ENCODE peak calls at places on chromosome 18, in six cellular contexts. V is IMR-90, M is K562, O is A549, B is HepG2, P is GM12878. I is an unnamed sample.

GRCh38 chr18:12338382-12338781 is 30.3 kb downstream of the TUBB6 start:
- DNase-seq in V (no peak), M (no peak), O (no peak), B (no peak), P (no peak), I (no peak)

GRCh38 chr18:77650799-77651385 is 401.2 kb downstream of the GALR1 start:
- DNase-seq in V (no peak), M (peak), O (peak), B (peak), P (no peak), I (peak)

GRCh38 chr18:7111134-7111533 is 6.5 kb downstream of the LAMA1 start:
- DNase-seq in V (no peak), M (no peak), O (no peak), B (no peak), P (no peak), I (no peak)

GRCh38 chr18:76922107-76922506 is 99.8 kb downstream of the ZNF236 start:
- DNase-seq in V (peak), M (peak), O (peak), B (peak), P (peak), I (peak)

GRCh38 chr18:78798402-78799175 is 181.0 kb upstream of the SALL3 start:
- DNase-seq in V (no peak), M (no peak), O (no peak), B (no peak), P (no peak), I (no peak)

GRCh38 chr18:34647251-34647650 is 62.8 kb upstream of the DTNA start:
- DNase-seq in V (no peak), M (peak), O (peak), B (no peak), P (no peak), I (no peak)

GRCh38 chr18:59264136-59264571 is 9.1 kb downstream of the RAX start:
- DNase-seq in V (no peak), M (no peak), O (no peak), B (no peak), P (no peak), I (peak)

GRCh38 chr18:79439201-79440023 is 43.7 kb downstream of the NFATC1 start:
- DNase-seq in V (peak), M (peak), O (no peak), B (no peak), P (no peak), I (no peak)

GRCh38 chr18:74957588-74958224 is 251.2 kb downstream of the PTGR3 start:
- DNase-seq in V (no peak), M (no peak), O (no peak), B (no peak), P (no peak), I (no peak)

GRCh38 chr18:14914126-14914525 is 166.2 kb downstream of the ANKRD30B start:
- DNase-seq in V (no peak), M (no peak), O (no peak), B (no peak), P (no peak), I (no peak)

GRCh38 chr18:54957987-54958386 is 1.3 kb downstream of the CCDC68 start:
- DNase-seq in V (peak), M (no peak), O (peak), B (no peak), P (no peak), I (no peak)

GRCh38 chr18:37566479-37567060 is 972 bp upstream of the CELF4 start:
- DNase-seq in V (no peak), M (no peak), O (no peak), B (no peak), P (no peak), I (peak)

GRCh38 chr18:77635441-77635840 is 385.8 kb downstream of the GALR1 start:
- DNase-seq in V (no peak), M (no peak), O (no peak), B (no peak), P (no peak), I (no peak)

GRCh38 chr18:58117685-58118403 is 73.8 kb downstream of the NEDD4L start:
- DNase-seq in V (peak), M (peak), O (peak), B (peak), P (no peak), I (no peak)

GRCh38 chr18:415627-416612 is 84.6 kb downstream of the COLEC12 start:
- DNase-seq in V (peak), M (no peak), O (no peak), B (no peak), P (no peak), I (no peak)

DNA sequence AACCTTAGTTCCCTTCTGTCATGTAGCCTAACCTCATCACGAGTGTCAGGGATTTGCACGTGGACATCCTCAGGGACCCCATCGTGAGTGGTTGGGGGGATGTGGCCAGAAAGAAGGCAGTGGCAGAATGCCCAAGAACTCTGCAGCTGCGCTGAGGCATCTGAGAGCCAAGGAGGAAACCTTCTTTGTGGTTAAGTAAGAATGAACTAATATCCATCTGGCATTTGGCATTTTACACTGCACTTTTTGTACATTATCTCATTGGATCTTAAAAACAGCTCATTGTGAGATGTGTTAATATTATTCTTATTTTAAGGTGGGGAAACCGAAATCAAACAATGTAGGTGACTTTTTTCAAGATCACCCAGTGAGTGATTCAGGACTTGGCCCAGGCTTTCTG is 32.6 kb upstream of the APCDD1 start:
- DNase-seq in V (peak), M (no peak), O (no peak), B (no peak), P (no peak), I (no peak)
- TF ChIP-seq SMC3 in V (no peak), M (no peak), O (no peak), B (no peak), P (no peak), I (no peak)

GRCh38 chr18:44474067-44474411 is 206.6 kb upstream of the SETBP1 start:
- DNase-seq in V (no peak), M (no peak), O (no peak), B (no peak), P (no peak), I (no peak)
- TF ChIP-seq SMC3 in V (no peak), M (no peak), O (no peak), B (no peak), P (no peak), I (no peak)

GRCh38 chr18:65942103-65942502 is 191.3 kb downstream of the CDH7 start:
- DNase-seq in V (no peak), M (no peak), O (no peak), B (no peak), P (no peak), I (no peak)

GRCh38 chr18:65937180-65937579 is 186.4 kb downstream of the CDH7 start:
- DNase-seq in V (no peak), M (no peak), O (no peak), B (no peak), P (no peak), I (no peak)

GRCh38 chr18:65936678-65937077 is 185.9 kb downstream of the CDH7 start:
- DNase-seq in V (no peak), M (no peak), O (no peak), B (no peak), P (no peak), I (no peak)

GRCh38 chr18:65941482-65941881 is 190.7 kb downstream of the CDH7 start:
- DNase-seq in V (no peak), M (no peak), O (no peak), B (no peak), P (no peak), I (no peak)

DNA sequence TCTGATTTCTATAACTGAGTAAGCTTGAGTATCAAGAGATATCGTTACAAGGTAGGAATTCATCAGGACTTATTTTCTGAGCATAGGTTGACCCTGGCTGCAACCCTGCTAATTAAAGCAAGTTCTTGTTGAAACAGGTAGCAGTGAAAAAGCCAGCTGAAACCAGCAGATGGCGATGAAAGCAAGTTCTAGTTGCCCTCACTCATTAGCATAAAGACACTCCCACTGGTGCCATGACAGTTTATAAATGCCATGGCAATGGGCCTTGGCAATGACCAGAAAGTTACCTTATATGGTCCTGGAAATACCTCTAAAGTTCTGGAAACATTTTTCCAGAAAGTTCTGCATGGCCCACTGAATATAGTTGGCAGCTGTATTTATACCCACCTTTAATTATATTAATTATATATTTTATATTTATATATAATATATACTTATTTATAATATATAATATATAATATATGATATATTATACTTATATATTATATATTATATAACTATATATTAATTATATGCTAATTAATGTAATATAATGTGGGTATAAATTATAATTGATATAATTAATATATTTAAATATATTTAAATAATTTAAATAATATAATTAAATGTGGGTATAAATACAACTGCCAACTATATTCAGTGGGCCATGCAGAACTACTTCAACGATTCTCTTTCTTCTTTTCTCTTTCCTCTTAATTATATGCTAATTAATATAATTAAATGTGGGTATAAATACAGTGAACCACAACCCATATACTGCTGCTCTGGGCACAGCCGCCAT is 188.0 kb downstream of the CDH7 start:
- DNase-seq in V (no peak), M (no peak), O (peak), B (peak), P (peak), I (peak)
- TF ChIP-seq SMC3 in V (no peak), M (no peak), O (no peak), B (no peak), P (peak), I (peak)

DNA sequence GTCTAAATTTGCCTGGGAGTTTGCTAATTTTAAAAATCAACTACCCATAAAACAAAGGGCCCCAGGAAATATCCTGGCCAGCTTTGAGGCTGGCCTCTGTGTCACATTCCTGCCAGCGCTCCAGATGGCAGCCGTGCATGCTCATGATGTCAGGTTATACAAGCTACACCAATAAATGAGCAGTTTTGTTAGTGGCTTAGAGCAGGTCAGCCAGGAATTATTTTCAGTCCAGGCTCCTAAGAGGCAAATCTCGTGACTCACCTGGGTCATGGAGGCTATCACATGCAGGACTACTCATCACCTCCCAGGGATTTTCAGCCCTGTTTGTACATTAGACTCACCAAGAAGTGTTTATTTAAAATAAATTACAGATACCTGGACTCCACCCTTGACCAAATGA is 31.7 kb downstream of the ABHD3 start:
- DNase-seq in V (peak), M (no peak), O (peak), B (peak), P (no peak), I (peak)
- TF ChIP-seq SMC3 in V (no peak), M (no peak), O (no peak), B (no peak), P (no peak), I (no peak)

DNA sequence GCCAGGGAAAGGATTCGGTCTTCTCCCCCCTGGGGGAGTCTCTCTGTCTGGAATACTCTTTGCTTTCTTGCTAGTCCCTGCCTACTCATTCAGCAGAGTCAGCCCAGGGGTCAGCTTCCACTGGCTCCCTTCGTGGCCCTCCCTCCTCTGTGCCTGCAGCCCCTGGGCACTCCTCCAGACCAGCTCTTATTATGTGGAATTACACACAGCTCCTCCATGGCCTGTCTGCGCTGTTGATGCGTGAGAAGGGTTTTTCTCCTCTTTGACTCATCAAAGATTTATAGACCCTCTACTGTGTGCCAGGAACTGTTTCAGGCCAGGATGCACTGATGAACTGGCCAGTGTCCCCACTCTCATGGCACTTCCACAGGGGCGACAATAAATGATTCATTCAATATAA is 44.4 kb downstream of the ST8SIA5 start:
- DNase-seq in V (peak), M (no peak), O (no peak), B (no peak), P (no peak), I (no peak)
- TF ChIP-seq SMC3 in V (no peak), M (no peak), O (no peak), B (no peak), P (no peak), I (no peak)

DNA sequence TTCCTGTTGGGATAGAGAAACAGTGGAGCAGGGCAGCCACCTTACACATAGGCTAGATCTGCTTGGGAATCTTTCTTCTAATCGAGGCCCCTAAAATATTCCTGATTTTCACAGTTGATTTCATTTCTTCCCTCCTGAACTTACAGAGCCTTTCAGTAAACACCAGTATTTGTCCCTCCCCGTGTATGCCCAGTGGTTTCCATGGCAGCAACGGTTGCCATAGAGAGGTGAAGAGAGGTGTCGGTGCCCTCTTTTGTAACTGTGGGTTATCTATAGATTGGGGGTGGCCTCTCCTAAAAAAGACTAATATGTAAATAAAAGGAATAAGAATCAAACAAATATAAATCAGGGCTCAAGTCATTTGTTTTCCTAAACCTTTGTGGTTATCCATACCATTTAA is 35.3 kb downstream of the LIPG start:
- DNase-seq in V (no peak), M (no peak), O (no peak), B (no peak), P (no peak), I (no peak)
- TF ChIP-seq SMC3 in V (no peak), M (no peak), O (no peak), B (no peak), P (no peak), I (no peak)

DNA sequence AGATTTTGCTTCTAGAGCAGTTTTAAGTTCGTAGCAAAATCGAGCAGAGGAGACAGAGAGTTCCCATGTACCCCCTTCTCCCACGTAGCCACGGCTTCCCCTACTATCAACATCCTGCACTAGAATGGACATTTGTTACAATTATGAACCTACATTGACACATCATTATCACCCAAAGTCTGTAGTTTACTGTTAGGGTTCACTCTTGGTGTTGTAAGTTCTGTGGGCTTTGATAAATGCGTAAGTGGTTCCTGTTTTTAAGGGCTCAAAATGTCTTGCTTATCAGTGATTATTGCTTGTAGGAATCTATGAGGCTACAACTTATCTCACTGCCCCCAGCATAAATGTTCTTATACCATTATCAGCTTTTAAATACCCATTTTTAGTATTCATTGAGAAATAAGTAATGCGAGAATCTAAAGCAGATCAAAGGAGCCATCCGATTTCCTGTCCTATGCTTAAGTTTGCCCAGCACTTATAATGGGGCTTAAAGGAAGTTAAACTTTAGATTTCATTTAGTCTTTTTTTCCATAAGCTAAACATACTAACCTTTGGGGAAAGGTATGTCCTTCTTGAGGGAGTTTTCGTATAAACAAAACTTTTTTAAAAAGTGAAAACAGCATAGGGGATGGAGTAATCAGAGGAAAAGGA is 118.7 kb downstream of the HAUS1 start:
- DNase-seq in V (no peak), M (no peak), O (no peak), B (no peak), P (no peak), I (no peak)
- TF ChIP-seq SMC3 in V (no peak), M (no peak), O (no peak), B (no peak), P (no peak), I (no peak)

I was measured in SK-N-SH.